ENCODE peak calls at places on chromosomes 4 and X, in six cellular contexts. J is breast epithelium; Z is CD8-positive, alpha-beta memory T cell; I is A549; C is hepatocyte; F is pancreas. A is an unnamed sample.

GRCh38 chrX:18674417-18674787 is 2.5 kb upstream of the RS1 start:
- DNase-seq in Z (peak; percentile 47), C (peak; percentile 19), J (no peak), I (peak; percentile 30), F (peak; percentile 72), A (peak; percentile 57)

GRCh38 chrX:68249904-68250303 is 183.4 kb downstream of the OPHN1 start:
- DNase-seq in J (no peak), F (no peak), Z (no peak), I (no peak), C (no peak), A (no peak)

GRCh38 chr4:80173841-80174240 is 23.5 kb upstream of the PRDM8 start:
- DNase-seq in Z (no peak), J (no peak), F (no peak), I (no peak), C (no peak), A (no peak)

GRCh38 chrX:130575831-130576404 is 174.1 kb downstream of the RBMX2 start:
- DNase-seq in F (peak; percentile 36), J (no peak), I (peak; percentile 32), C (peak; percentile 45), Z (no peak), A (peak; percentile 16)

GRCh38 chr4:52199574-52200338 is 148.7 kb downstream of the SPATA18 start:
- DNase-seq in J (no peak), F (no peak), Z (no peak), I (peak; percentile 14), C (no peak), A (no peak)

GRCh38 chr4:80694178-80694577 is 336.3 kb upstream of the BMP3 start:
- DNase-seq in I (no peak), F (no peak), C (no peak), Z (no peak), J (no peak), A (no peak)

GRCh38 chr4:53782468-53782865 is 191.2 kb upstream of the LNX1 start:
- DNase-seq in C (no peak), F (no peak), Z (no peak), J (no peak), I (no peak), A (no peak)

GRCh38 chrX:28189011-28189410 is 207.8 kb upstream of the DCAF8L1 start:
- DNase-seq in I (peak; percentile 2), J (no peak), F (no peak), Z (no peak), C (no peak), A (no peak)

GRCh38 chrX:65658229-65658628 is 9.2 kb upstream of the MSN start:
- DNase-seq in C (no peak), F (no peak), Z (no peak), J (no peak), I (no peak), A (no peak)

GRCh38 chr4:12734586-12734985 is 749.6 kb downstream of the RAB28 start:
- DNase-seq in C (no peak), J (no peak), I (no peak), Z (no peak), F (no peak), A (no peak)

GRCh38 chr4:111959202-111959601 is 186.1 kb upstream of the FAM241A start:
- DNase-seq in F (no peak), I (peak; percentile 7), J (no peak), C (peak; percentile 44), Z (no peak), A (no peak)

GRCh38 chr4:8472689-8473197 is 32.2 kb downstream of the TRMT44 start:
- DNase-seq in F (peak; percentile 46), C (peak; percentile 62), J (no peak), Z (no peak), I (no peak), A (no peak)

GRCh38 chr4:119132306-119132705 is 3.3 kb upstream of the MYOZ2 start:
- DNase-seq in F (no peak), J (no peak), C (no peak), I (no peak), Z (no peak), A (no peak)

GRCh38 chrX:118480172-118480571 is 15.4 kb upstream of the DOCK11 start:
- DNase-seq in I (no peak), F (no peak), C (no peak), Z (no peak), J (no peak), A (no peak)

DNA sequence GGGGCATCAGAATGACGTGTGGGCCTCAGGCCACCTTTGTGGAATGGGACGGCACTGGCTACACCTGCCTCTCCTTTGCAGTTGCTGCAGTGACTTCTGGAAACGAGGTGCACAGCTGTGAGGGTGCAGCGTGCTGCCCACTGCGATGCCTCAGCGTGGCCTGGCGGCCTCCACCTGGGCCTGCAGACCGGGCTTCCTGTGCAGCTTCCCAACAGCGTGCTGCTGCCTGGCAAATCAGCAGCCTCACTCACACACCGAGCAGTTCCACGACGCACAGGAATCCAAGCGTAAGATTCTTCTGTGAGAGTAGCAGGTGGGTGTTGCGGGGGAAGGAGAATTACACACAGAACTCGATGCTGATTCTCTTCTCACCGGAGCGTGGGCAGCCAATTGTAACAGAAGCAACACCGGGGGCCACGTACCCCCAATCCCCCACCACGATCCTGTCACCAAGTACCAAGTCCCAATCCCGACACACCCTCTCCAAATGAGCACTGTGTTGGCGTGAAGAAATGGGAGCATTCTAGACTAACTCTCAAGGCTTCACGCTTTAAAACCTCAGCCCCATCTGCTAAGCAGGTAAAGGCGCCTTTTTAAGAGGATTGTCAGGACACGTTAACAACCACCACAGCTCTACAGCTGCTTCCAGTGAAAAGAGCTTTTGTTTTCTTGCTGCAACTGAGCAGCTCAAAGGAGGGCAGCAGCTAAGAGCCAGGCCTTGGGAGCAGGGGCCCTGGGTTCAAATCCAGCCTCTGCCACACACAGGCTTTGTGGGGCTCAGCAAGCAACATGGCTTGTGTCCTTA is 16.9 kb downstream of the WDR1 start:
- DNase-seq in C (no peak), I (no peak), J (no peak), Z (peak; percentile 58), F (no peak), A (no peak)
- H3K4me1 ChIP-seq in C (peaks cover 8% of the 10 kb centered on the region), I (peaks cover 29% of the 10 kb centered on the region), J (peaks cover 5% of the 10 kb centered on the region), Z (peaks cover 99% of the 10 kb centered on the region), F (no peaks in the 10 kb centered on the region), A (peaks cover 97% of the 10 kb centered on the region)

GRCh38 chr4:184801781-184802180 is 24.0 kb downstream of the ACSL1 start:
- DNase-seq in I (no peak), J (no peak), F (no peak), Z (no peak), C (no peak), A (no peak)
- H3K4me1 ChIP-seq in I (peaks cover 12% of the 10 kb centered on the region), J (peaks cover 6% of the 10 kb centered on the region), F (peaks cover 16% of the 10 kb centered on the region), Z (no peaks in the 10 kb centered on the region), C (peaks cover 27% of the 10 kb centered on the region), A (peaks cover 80% of the 10 kb centered on the region)

GRCh38 chr4:185839204-185839712 is 27.3 kb upstream of the SORBS2 start:
- DNase-seq in J (peak; percentile 38), F (no peak), Z (no peak), C (peak; percentile 83), I (peak; percentile 65), A (peak; percentile 63)

GRCh38 chr4:185841451-185841850 is 29.5 kb upstream of the SORBS2 start:
- DNase-seq in J (no peak), Z (no peak), C (no peak), I (no peak), F (no peak), A (no peak)

GRCh38 chr4:185840953-185841352 is 29.0 kb upstream of the SORBS2 start:
- DNase-seq in J (no peak), I (no peak), F (no peak), C (no peak), Z (no peak), A (no peak)

GRCh38 chr4:185839770-185840169 is 27.8 kb upstream of the SORBS2 start:
- DNase-seq in C (peak; percentile 53), F (no peak), Z (no peak), I (no peak), J (no peak), A (no peak)

DNA sequence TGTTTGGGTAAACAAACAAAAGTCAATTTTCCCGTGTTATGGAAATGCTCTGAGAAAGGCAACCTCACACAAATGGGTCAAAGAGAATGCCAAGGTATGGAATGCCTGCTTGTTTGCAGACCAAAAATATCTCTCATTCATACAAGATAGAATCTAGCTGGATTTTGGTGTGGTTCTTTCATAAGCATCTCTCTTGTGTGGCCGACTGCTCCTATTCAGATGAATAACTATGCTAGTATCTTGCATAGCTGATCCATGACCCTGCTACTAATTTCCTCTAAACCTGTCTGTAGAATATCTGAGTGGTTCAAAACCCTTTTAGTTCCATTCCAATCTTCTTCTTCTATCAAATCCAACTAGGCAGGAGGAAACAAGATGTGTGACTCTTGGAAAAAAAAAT is 28.2 kb upstream of the SORBS2 start:
- DNase-seq in F (no peak), Z (no peak), I (no peak), C (no peak), J (no peak), A (no peak)
- H3K4me1 ChIP-seq in F (peaks cover 73% of the 10 kb centered on the region), Z (no peaks in the 10 kb centered on the region), I (peaks cover 30% of the 10 kb centered on the region), C (peaks cover 51% of the 10 kb centered on the region), J (no peaks in the 10 kb centered on the region), A (peaks cover 9% of the 10 kb centered on the region)

GRCh38 chrX:46814966-46815365 is 21.9 kb upstream of the RP2 start:
- DNase-seq in C (no peak), Z (no peak), I (no peak), J (no peak), F (no peak), A (no peak)

GRCh38 chrX:46820391-46821100 is 16.3 kb upstream of the RP2 start:
- DNase-seq in Z (no peak), J (no peak), F (no peak), C (no peak), I (no peak), A (no peak)

DNA sequence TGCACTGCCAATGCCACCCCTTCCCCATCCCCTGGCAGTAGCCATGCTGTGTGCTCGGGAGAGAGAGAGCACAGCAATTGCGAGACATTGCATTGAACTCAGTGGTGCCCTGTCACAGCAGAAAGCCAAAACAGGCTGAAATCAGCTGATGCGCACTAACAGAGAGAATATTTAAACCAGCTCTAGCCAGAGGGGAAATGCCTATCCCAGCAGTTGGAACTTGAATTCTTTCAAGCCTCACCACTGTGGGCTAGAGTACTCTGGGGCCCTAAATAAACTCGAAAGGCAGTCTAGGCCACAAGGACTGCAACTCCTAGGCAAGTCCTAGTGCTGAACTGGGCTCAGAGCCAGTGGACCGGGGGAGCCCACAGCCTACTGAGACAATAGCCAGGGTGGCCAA is 17.7 kb upstream of the RP2 start:
- DNase-seq in F (no peak), J (peak; percentile 35), C (no peak), I (no peak), Z (no peak), A (no peak)
- H3K4me1 ChIP-seq in F (no peaks in the 10 kb centered on the region), J (no peaks in the 10 kb centered on the region), C (no peaks in the 10 kb centered on the region), I (no peaks in the 10 kb centered on the region), Z (no peaks in the 10 kb centered on the region), A (no peaks in the 10 kb centered on the region)

GRCh38 chr4:145663194-145663593 is 16.8 kb upstream of the C4orf51 start:
- DNase-seq in C (no peak), F (no peak), I (no peak), J (no peak), Z (no peak), A (no peak)

GRCh38 chr4:145656156-145656555 is 23.8 kb upstream of the C4orf51 start:
- DNase-seq in F (no peak), Z (no peak), C (no peak), J (no peak), I (no peak), A (no peak)

DNA sequence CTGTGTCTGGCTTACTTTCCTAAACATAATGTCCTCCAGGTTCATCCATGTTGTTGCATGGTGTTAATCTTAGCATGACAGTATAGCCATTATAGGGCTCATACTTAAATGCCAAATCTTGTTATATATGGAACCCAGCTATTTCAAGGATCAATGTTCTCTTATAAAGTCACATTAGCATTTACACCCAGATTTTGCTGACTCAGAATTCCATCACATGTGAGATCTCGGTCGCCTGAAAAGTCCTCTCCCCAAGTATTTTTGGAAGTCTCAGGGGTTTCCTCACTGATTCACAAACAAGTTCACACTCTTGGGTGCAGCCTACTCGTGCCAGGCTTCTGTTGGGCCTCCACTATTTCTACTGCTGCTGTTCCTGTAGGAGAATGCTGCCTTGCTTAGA is 19.9 kb upstream of the C4orf51 start:
- DNase-seq in Z (no peak), C (no peak), J (no peak), F (no peak), I (no peak), A (no peak)
- H3K4me1 ChIP-seq in Z (no peaks in the 10 kb centered on the region), C (no peaks in the 10 kb centered on the region), J (no peaks in the 10 kb centered on the region), F (no peaks in the 10 kb centered on the region), I (no peaks in the 10 kb centered on the region), A (no peaks in the 10 kb centered on the region)

A was measured in psoas muscle.